ENCODE peak calls at places on chromosome X, in eight cellular contexts. Z, V, E, L, B, H, U and X are unnamed samples.

GRCh38 chrX:79400618-79401017 is 33.5 kb upstream of the ITM2A start:
- DNase-seq in Z (no peak), V (no peak), E (no peak), L (no peak), B (no peak), H (no peak), U (no peak), X (no peak)

GRCh38 chrX:151370906-151371305 is 26.1 kb upstream of the VMA21 start:
- DNase-seq in Z (no peak), V (no peak), E (no peak), L (no peak), B (no peak), H (no peak), U (no peak), X (no peak)

GRCh38 chrX:24398766-24399165 is 38.3 kb downstream of the SUPT20HL1 start:
- DNase-seq in Z (no peak), V (no peak), E (peak; percentile 8), L (no peak), B (no peak), H (no peak), U (no peak), X (no peak)

GRCh38 chrX:18173494-18174180 is 47.0 kb downstream of the BEND2 start:
- DNase-seq in Z (no peak), V (no peak), E (no peak), L (no peak), B (no peak), H (no peak), U (no peak), X (no peak)

GRCh38 chrX:42704454-42704853 is 73.5 kb downstream of the PPP1R2C start:
- DNase-seq in Z (no peak), V (no peak), E (no peak), L (no peak), B (no peak), H (no peak), U (no peak), X (no peak)

GRCh38 chrX:43882294-43882681 is at the start of gene MAOB:
- DNase-seq in Z (no peak), V (no peak), E (no peak), L (peak; percentile 72), B (peak; percentile 33), H (peak; percentile 37), U (no peak), X (peak; percentile 74)

GRCh38 chrX:73821921-73822559 is 259.0 kb downstream of the CHIC1 start:
- DNase-seq in Z (no peak), V (no peak), E (no peak), L (no peak), B (no peak), H (no peak), U (no peak), X (no peak)

GRCh38 chrX:9122504-9123245 is 88.7 kb upstream of the FAM9B start:
- DNase-seq in Z (no peak), V (no peak), E (no peak), L (no peak), B (no peak), H (no peak), U (no peak), X (no peak)

GRCh38 chrX:8851487-8851886 is 50.3 kb upstream of the FAM9A start:
- DNase-seq in Z (no peak), V (no peak), E (no peak), L (no peak), B (no peak), H (no peak), U (no peak), X (no peak)

GRCh38 chrX:134694333-134694925 is 36.2 kb upstream of the PLAC1 start:
- DNase-seq in Z (no peak), V (no peak), E (no peak), L (no peak), B (no peak), H (no peak), U (no peak), X (no peak)

GRCh38 chrX:134172588-134173259 is 64.3 kb upstream of the CCDC160 start:
- DNase-seq in Z (peak; percentile 84), V (peak; percentile 35), E (peak; percentile 33), L (no peak), B (peak; percentile 15), H (peak; percentile 27), U (no peak), X (peak; percentile 42)

DNA sequence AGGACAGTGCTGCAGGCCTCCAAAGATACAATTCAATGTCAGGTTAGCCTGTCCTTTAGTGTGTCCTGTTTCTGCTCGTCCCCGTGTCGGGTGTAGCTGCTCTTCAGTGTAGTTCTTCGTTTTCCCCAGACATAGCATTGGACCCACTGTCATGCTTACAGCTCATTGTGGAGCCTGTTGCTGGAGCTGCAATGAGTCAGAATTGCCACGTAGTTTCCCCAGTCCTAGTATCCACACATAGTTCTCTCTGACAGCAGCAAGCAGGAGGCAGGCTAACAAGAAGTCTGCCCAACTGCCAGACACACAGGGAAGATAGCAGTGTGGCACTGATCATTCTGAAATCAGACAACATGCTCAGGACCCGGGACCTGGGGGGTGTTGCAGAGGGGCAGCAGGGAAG is 49.2 kb downstream of the MOSPD2 start:
- DNase-seq in Z (no peak), V (no peak), E (no peak), L (no peak), B (no peak), H (no peak), U (no peak), X (no peak)
- TF ChIP-seq POLR2A in Z (no peak), V (no peak), E (no peak), L (no peak), B (no peak), H (no peak), U (no peak), X (no peak)

DNA sequence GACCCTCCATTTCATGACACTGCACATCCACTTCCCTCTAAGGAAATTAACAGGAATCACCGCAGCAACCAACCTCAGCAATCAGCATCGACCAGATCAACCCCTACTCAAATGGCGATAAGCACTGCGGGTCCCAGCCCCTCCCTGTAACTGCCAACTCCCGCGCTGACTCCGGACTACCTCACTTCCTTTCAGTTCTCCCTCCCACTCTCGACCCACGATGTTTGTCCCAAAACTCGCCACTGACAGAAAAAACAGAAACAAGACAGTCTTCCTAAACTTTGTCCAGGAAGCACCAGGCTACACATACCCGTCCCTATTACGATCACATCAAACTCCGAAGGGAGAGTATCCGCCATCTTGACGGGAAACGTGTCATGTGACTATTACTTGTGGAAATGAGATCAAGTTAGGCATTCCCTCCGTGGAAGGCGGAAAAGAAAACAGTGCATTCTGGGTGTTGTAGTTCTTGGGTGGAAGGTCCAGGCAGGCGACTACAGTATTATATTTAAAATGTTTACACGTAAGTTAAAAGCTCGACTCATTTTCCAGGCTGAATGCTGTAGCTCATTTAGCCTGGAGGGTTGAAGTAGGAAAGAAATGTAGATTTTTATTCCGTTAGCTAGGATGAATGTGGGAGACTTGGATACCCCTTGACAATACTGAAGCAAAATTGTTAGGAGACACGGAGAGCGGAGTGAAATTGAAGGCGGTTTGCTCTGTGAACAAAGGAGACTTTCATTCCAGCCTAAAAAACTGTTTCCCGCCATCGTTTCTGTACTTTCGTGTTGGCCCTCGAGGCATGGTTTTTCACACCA is at the start of gene CHM:
- DNase-seq in Z (peak; percentile 85), V (peak; percentile 69), E (peak; percentile 75), L (peak; percentile 77), B (peak; percentile 58), H (peak; percentile 45), U (peak; percentile 68), X (peak; percentile 67)
- TF ChIP-seq POLR2A in Z (no peak), V (peak; percentile 44), E (peak; percentile 22), L (no peak), B (peak; percentile 52), H (no peak), U (no peak), X (peak; percentile 45)

DNA sequence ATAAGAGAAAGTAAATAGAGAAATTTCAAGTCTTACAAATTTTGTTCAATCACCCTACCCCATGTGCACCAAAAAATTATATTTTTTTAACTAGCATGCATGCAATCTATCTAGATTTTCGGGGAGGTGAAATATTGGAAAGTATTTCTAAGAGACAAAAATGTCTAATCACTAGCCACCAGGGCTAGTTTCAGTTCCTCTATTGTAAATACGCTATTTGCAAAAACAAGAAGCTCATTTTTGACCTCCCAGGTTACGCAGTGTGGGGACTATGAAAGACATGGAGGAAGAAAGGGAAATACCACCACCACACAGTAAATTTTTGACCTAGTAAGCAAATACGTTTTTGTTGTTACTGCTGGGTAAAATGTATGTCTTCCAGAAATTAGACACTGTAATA is 2.3 kb downstream of the NEXMIF start:
- DNase-seq in Z (no peak), V (no peak), E (no peak), L (no peak), B (no peak), H (no peak), U (no peak), X (no peak)
- TF ChIP-seq POLR2A in Z (no peak), V (no peak), E (no peak), L (no peak), B (no peak), H (no peak), U (no peak), X (no peak)

GRCh38 chrX:54359408-54359807 is 1.6 kb upstream of the WNK3 start:
- DNase-seq in Z (no peak), V (no peak), E (no peak), L (no peak), B (no peak), H (no peak), U (no peak), X (no peak)

GRCh38 chrX:54358424-54359211 is 772 bp upstream of the WNK3 start:
- DNase-seq in Z (peak; percentile 73), V (no peak), E (peak; percentile 19), L (peak; percentile 69), B (peak; percentile 20), H (no peak), U (peak; percentile 70), X (peak; percentile 57)

GRCh38 chrX:54352677-54353076 is 5.2 kb downstream of the WNK3 start:
- DNase-seq in Z (no peak), V (no peak), E (no peak), L (no peak), B (no peak), H (no peak), U (no peak), X (no peak)

GRCh38 chrX:54357414-54358377 is at the start of gene WNK3:
- DNase-seq in Z (peak; percentile 81), V (no peak), E (peak; percentile 74), L (peak; percentile 92), B (peak; percentile 50), H (peak; percentile 63), U (peak; percentile 84), X (peak; percentile 87)
- TF ChIP-seq POLR2A in Z (no peak), V (no peak), E (no peak), L (no peak), B (no peak), H (no peak), U (no peak), X (no peak)

GRCh38 chrX:2931155-2931554 is 2.0 kb upstream of the ARSD start:
- DNase-seq in Z (no peak), V (no peak), E (no peak), L (no peak), B (no peak), H (no peak), U (no peak), X (no peak)

GRCh38 chrX:2931612-2932011 is 2.5 kb upstream of the ARSD start:
- DNase-seq in Z (no peak), V (no peak), E (no peak), L (no peak), B (no peak), H (no peak), U (no peak), X (no peak)

GRCh38 chrX:2928127-2928582 is 984 bp downstream of the ARSD start:
- DNase-seq in Z (peak; percentile 89), V (peak; percentile 20), E (peak; percentile 10), L (peak; percentile 74), B (peak; percentile 53), H (peak; percentile 54), U (peak; percentile 76), X (peak; percentile 84)

GRCh38 chrX:2926664-2927275 is 2.4 kb downstream of the ARSD start:
- DNase-seq in Z (no peak), V (no peak), E (no peak), L (no peak), B (no peak), H (no peak), U (no peak), X (no peak)

GRCh38 chrX:2928583-2929434 is at the start of gene ARSD:
- DNase-seq in Z (peak; percentile 95), V (peak; percentile 81), E (peak; percentile 78), L (peak; percentile 96), B (peak; percentile 94), H (peak; percentile 95), U (peak; percentile 95), X (peak; percentile 97)
- TF ChIP-seq POLR2A in Z (peak; percentile 17), V (peak; percentile 87), E (peak; percentile 62), L (no peak), B (peak; percentile 80), H (no peak), U (peak; percentile 79), X (peak; percentile 98)